ENCODE peak calls at places on chromosomes 1 and 21, in six cellular contexts. D is cardiac muscle cell, W is adrenal gland, J is left ventricle myocardium inferior, Z is heart right ventricle, N is RWPE2. R is an unnamed sample.

GRCh38 chr1:75722966-75723365 is 1.5 kb upstream of the ACADM start:
- DNase-seq in D (no peak), W (no peak), J (no peak), Z (no peak), N (no peak), R (no peak)

GRCh38 chr1:60989745-60990718 is 92.3 kb upstream of the NFIA start:
- DNase-seq in D (no peak), W (peak; percentile 92), J (peak; percentile 64), Z (peak; percentile 71), N (no peak), R (no peak)

GRCh38 chr21:45923146-45923545 is 58.4 kb upstream of the COL6A1 start:
- DNase-seq in D (peak; percentile 83), W (peak; percentile 87), J (peak; percentile 74), Z (peak; percentile 68), N (no peak), R (no peak)

GRCh38 chr1:39609618-39610331 is 29.7 kb downstream of the HEYL start:
- DNase-seq in D (peak; percentile 51), W (no peak), J (peak; percentile 82), Z (peak; percentile 59), N (no peak), R (peak; percentile 70)

GRCh38 chr1:22388666-22389455 is 62.8 kb upstream of the ZBTB40 start:
- DNase-seq in D (no peak), W (no peak), J (no peak), Z (no peak), N (no peak), R (no peak)

GRCh38 chr1:83671586-83671985 is 327.3 kb downstream of the TTLL7 start:
- DNase-seq in D (no peak), W (no peak), J (no peak), Z (no peak), N (no peak), R (no peak)

GRCh38 chr1:154741327-154741726 is 128.8 kb downstream of the KCNN3 start:
- DNase-seq in D (no peak), W (no peak), J (no peak), Z (no peak), N (no peak), R (no peak)

GRCh38 chr1:22815421-22816062 is 104.9 kb downstream of the EPHB2 start:
- DNase-seq in D (no peak), W (no peak), J (peak; percentile 36), Z (no peak), N (no peak), R (no peak)

GRCh38 chr1:241622708-241623107 is 17.5 kb downstream of the CHML start:
- DNase-seq in D (no peak), W (no peak), J (no peak), Z (no peak), N (no peak), R (no peak)

GRCh38 chr21:45100866-45101265 is 26.5 kb downstream of the ADARB1 start:
- DNase-seq in D (no peak), W (no peak), J (no peak), Z (no peak), N (no peak), R (no peak)

GRCh38 chr1:64962447-64962846 is 3.9 kb downstream of the JAK1 start:
- DNase-seq in D (no peak), W (no peak), J (no peak), Z (no peak), N (no peak), R (peak; percentile 65)

GRCh38 chr1:159881930-159882839 is 17.8 kb downstream of the CFAP45 start:
- DNase-seq in D (peak; percentile 43), W (peak; percentile 97), J (peak; percentile 54), Z (peak; percentile 48), N (peak; percentile 98), R (peak; percentile 28)

GRCh38 chr1:93672477-93673158 is 9.0 kb downstream of the BCAR3 start:
- DNase-seq in D (peak; percentile 44), W (peak; percentile 53), J (no peak), Z (no peak), N (no peak), R (no peak)

GRCh38 chr1:172727956-172728603 is 69.2 kb downstream of the FASLG start:
- DNase-seq in D (no peak), W (no peak), J (no peak), Z (no peak), N (no peak), R (peak; percentile 81)

GRCh38 chr1:109784551-109785252 is 21.0 kb upstream of the EPS8L3 start:
- DNase-seq in D (no peak), W (no peak), J (peak; percentile 7), Z (no peak), N (peak; percentile 20), R (no peak)

GRCh38 chr1:2865571-2866414 is 64.3 kb upstream of the TTC34 start:
- DNase-seq in D (no peak), W (no peak), J (no peak), Z (no peak), N (no peak), R (no peak)

GRCh38 chr1:38000529-38001453 is 4.5 kb downstream of the FHL3 start:
- DNase-seq in D (no peak), W (no peak), J (peak; percentile 49), Z (peak; percentile 57), N (no peak), R (no peak)

GRCh38 chr1:68322837-68323687 is 90.7 kb upstream of the WLS start:
- DNase-seq in D (peak; percentile 28), W (peak; percentile 62), J (no peak), Z (no peak), N (no peak), R (no peak)

GRCh38 chr21:36419996-36420395 is 34.8 kb downstream of the CHAF1B start:
- DNase-seq in D (peak; percentile 89), W (peak; percentile 92), J (peak; percentile 82), Z (peak; percentile 85), N (peak; percentile 80), R (peak; percentile 92)

GRCh38 chr1:152566681-152567080 is at the start of gene LCE3E:
- DNase-seq in D (no peak), W (no peak), J (no peak), Z (no peak), N (no peak), R (no peak)

GRCh38 chr1:180175806-180176205 is 21.1 kb downstream of the QSOX1 start:
- DNase-seq in D (peak; percentile 32), W (no peak), J (peak; percentile 75), Z (peak; percentile 51), N (peak; percentile 31), R (no peak)

GRCh38 chr1:24567792-24568388 is 12.0 kb downstream of the NCMAP start:
- DNase-seq in D (no peak), W (peak; percentile 52), J (no peak), Z (no peak), N (no peak), R (no peak)

GRCh38 chr1:17984510-17985085 is 123.0 kb upstream of the IGSF21 start:
- DNase-seq in D (peak; percentile 47), W (peak; percentile 69), J (no peak), Z (no peak), N (no peak), R (peak; percentile 48)

GRCh38 chr1:58854576-58854975 is 70.7 kb upstream of the JUN start:
- DNase-seq in D (no peak), W (no peak), J (no peak), Z (no peak), N (no peak), R (peak; percentile 55)

GRCh38 chr1:58857673-58858343 is 74.0 kb upstream of the JUN start:
- DNase-seq in D (no peak), W (no peak), J (no peak), Z (no peak), N (no peak), R (peak; percentile 84)

GRCh38 chr1:58858344-58858673 is 74.5 kb upstream of the JUN start:
- DNase-seq in D (no peak), W (no peak), J (no peak), Z (no peak), N (no peak), R (peak; percentile 57)

GRCh38 chr1:58852731-58853485 is 69.1 kb upstream of the JUN start:
- DNase-seq in D (no peak), W (no peak), J (no peak), Z (no peak), N (no peak), R (no peak)

GRCh38 chr1:58855351-58856165 is 71.7 kb upstream of the JUN start:
- DNase-seq in D (no peak), W (no peak), J (no peak), Z (no peak), N (no peak), R (no peak)
- TF ChIP-seq CTCF in D (no peak), W (no peak), J (no peak), Z (no peak), N (no peak), R (no peak)

GRCh38 chr1:29239142-29239541 is 2.8 kb downstream of the PTPRU start:
- DNase-seq in D (peak; percentile 20), W (no peak), J (no peak), Z (no peak), N (no peak), R (no peak)

GRCh38 chr1:29240400-29240837 is 4.1 kb downstream of the PTPRU start:
- DNase-seq in D (peak; percentile 52), W (no peak), J (no peak), Z (no peak), N (no peak), R (no peak)

GRCh38 chr1:29236993-29237905 is 927 bp downstream of the PTPRU start:
- DNase-seq in D (peak; percentile 71), W (peak; percentile 62), J (peak; percentile 47), Z (peak; percentile 21), N (no peak), R (no peak)

GRCh38 chr1:29237906-29238600 is 1.7 kb downstream of the PTPRU start:
- DNase-seq in D (peak; percentile 54), W (peak; percentile 64), J (peak; percentile 58), Z (no peak), N (no peak), R (no peak)

DNA sequence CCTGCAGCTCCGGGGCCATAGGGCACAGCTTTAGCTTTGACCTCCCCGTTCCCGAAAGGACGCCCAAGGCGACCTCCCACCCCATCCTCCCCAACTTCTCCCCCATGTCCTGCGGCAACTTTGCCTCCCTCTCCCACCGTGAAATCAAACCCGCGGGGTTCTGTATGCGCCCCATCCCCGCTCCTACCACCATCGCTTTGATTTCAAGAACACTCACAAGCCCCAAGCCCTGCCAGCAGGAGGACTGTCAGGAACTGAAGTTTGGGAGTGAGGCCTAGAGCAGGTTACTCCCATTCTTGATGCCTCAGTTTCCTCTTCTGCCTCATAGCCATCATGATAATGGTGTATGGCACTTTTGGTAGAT is 2.3 kb downstream of the PTPRU start:
- DNase-seq in D (no peak), W (no peak), J (no peak), Z (no peak), N (no peak), R (no peak)
- H3K4me3 ChIP-seq in D (no peak overlapping the region), W (no peak overlapping the region), J (peak overlapping the region; percentile 77), Z (peak overlapping the region; percentile 80), N (peak overlapping the region; percentile 87), R (no peak overlapping the region)

DNA sequence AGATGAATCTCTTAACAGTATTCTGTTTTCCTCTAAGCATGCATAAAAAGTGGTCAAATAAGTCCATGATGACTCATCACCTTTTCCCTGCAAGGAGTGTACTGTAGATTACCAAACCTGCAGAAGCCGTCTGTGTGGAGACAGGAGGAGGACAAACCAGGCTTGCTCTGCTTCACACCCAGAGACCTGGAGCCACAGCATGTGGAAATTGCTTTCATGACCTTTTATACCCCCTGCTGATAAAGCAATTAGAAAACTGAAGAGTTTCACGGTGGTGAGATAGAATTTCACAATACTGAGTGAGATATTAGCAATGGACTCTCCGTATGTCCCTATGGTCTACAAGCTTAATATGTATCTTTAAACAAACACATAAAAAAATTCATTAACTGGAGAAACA is 9.4 kb downstream of the CORT start:
- DNase-seq in D (no peak), W (no peak), J (no peak), Z (no peak), N (no peak), R (no peak)
- TF ChIP-seq CTCF in D (no peak), W (no peak), J (no peak), Z (no peak), N (no peak), R (no peak)

GRCh38 chr1:157042852-157043251 is 2.7 kb downstream of the ARHGEF11 start:
- DNase-seq in D (no peak), W (no peak), J (no peak), Z (no peak), N (no peak), R (no peak)
- H3K4me3 ChIP-seq in D (peak overlapping the region; percentile 86), W (no peak overlapping the region), J (peak overlapping the region; percentile 74), Z (no peak overlapping the region), N (no peak overlapping the region), R (peak overlapping the region; percentile 76)

R was measured in GM12865.